ENCODE peak calls at places on chromosomes 4 and X, in five cellular contexts. W, Q, E, Z and D are unnamed samples.

GRCh38 chr4:140756292-140757219 is at the start of gene TBC1D9:
- DNase-seq in W (peak), Q (peak), Z (peak), E (peak), D (peak)

GRCh38 chr4:155119006-155119405 is 89.4 kb upstream of the NPY2R start:
- DNase-seq in Q (no peak), Z (no peak), E (no peak), W (no peak), D (no peak)

GRCh38 chr4:138919094-138919936 is 96.3 kb upstream of the NOCT start:
- DNase-seq in W (peak), Q (peak), Z (peak), E (peak), D (no peak)

GRCh38 chr4:82801910-82802521 is 3.4 kb upstream of the SCD5 start:
- DNase-seq in W (no peak), E (no peak), Q (no peak), Z (peak), D (no peak)

GRCh38 chr4:73608677-73609594 is 11.3 kb downstream of the RASSF6 start:
- DNase-seq in Z (no peak), W (no peak), E (no peak), Q (no peak), D (no peak)

GRCh38 chr4:127140306-127140705 is 492.5 kb upstream of the INTU start:
- DNase-seq in E (no peak), Z (peak), Q (no peak), W (no peak), D (no peak)

GRCh38 chr4:103075894-103076776 is at the start of gene SLC9B2:
- DNase-seq in Z (peak), W (peak), E (peak), Q (peak), D (peak)

GRCh38 chr4:52317361-52317879 is 266.3 kb downstream of the SPATA18 start:
- DNase-seq in W (no peak), E (no peak), Q (no peak), Z (no peak), D (no peak)

GRCh38 chr4:109589119-109589518 is 29.1 kb downstream of the MCUB start:
- DNase-seq in Q (no peak), W (no peak), E (no peak), Z (no peak), D (no peak)

GRCh38 chr4:123352240-123352945 is 44.2 kb upstream of the SPRY1 start:
- DNase-seq in W (no peak), E (no peak), Z (peak), Q (no peak), D (peak)

GRCh38 chrX:130555341-130555740 is 153.6 kb downstream of the RBMX2 start:
- DNase-seq in Q (no peak), W (no peak), E (no peak), Z (no peak), D (no peak)

GRCh38 chrX:150038977-150039599 is 100.8 kb upstream of the EOLA2 start:
- DNase-seq in E (no peak), Z (peak), W (no peak), Q (no peak), D (no peak)

GRCh38 chr4:1011022-1011694 is at the start of gene FGFRL1:
- DNase-seq in W (peak), E (peak), Q (peak), Z (peak), D (no peak)

GRCh38 chr4:17851921-17852320 is 41.1 kb downstream of the NCAPG start:
- DNase-seq in Z (no peak), W (no peak), Q (no peak), E (no peak), D (no peak)

GRCh38 chr4:179671609-179672008 is 2229.4 kb upstream of the AGA start:
- DNase-seq in W (no peak), Z (no peak), E (no peak), Q (no peak), D (no peak)

GRCh38 chr4:16752150-16752549 is 146.3 kb downstream of the LDB2 start:
- DNase-seq in E (no peak), Z (no peak), W (no peak), Q (no peak), D (no peak)

GRCh38 chr4:10164877-10165283 is 48.3 kb upstream of the WDR1 start:
- DNase-seq in W (peak), Z (no peak), E (no peak), Q (no peak), D (no peak)

GRCh38 chrX:119647552-119648420 is 41.6 kb upstream of the NKRF start:
- DNase-seq in Q (no peak), W (no peak), E (no peak), Z (no peak), D (no peak)

GRCh38 chr4:17758459-17758858 is 23.0 kb downstream of the FAM184B start:
- DNase-seq in Q (no peak), W (no peak), Z (no peak), E (no peak), D (no peak)

GRCh38 chr4:185734214-185734613 is 77.8 kb downstream of the SORBS2 start:
- DNase-seq in E (no peak), Q (no peak), W (no peak), Z (no peak), D (no peak)

GRCh38 chrX:43882294-43882681 is at the start of gene MAOB:
- DNase-seq in W (peak), E (no peak), Z (no peak), Q (peak), D (no peak)

GRCh38 chrX:10486373-10486772 is 134.0 kb downstream of the MID1 start:
- DNase-seq in W (no peak), E (no peak), Z (peak), Q (no peak), D (no peak)

GRCh38 chrX:104112326-104112951 is at the start of gene ZCCHC18:
- DNase-seq in Z (peak), W (peak), Q (peak), E (peak), D (no peak)

GRCh38 chr4:4406455-4407298 is 19.8 kb downstream of the NSG1 start:
- DNase-seq in E (no peak), W (no peak), Z (no peak), Q (peak), D (no peak)

GRCh38 chrX:109920868-109921267 is 82.0 kb upstream of the TMEM164 start:
- DNase-seq in W (no peak), Z (no peak), Q (no peak), E (no peak), D (no peak)
- TF ChIP-seq CTCF in W (no peak), Z (no peak), Q (no peak), E (no peak), D (no peak)

GRCh38 chr4:8307126-8307525 is 37.6 kb downstream of the HTRA3 start:
- DNase-seq in E (no peak), W (no peak), Z (no peak), Q (no peak), D (no peak)

GRCh38 chr4:8304827-8305695 is 35.5 kb downstream of the HTRA3 start:
- DNase-seq in E (no peak), Q (peak), Z (no peak), W (no peak), D (no peak)

GRCh38 chr4:8306511-8307021 is 37.0 kb downstream of the HTRA3 start:
- DNase-seq in W (no peak), E (no peak), Z (no peak), Q (peak), D (no peak)

GRCh38 chr4:8307714-8308113 is 38.2 kb downstream of the HTRA3 start:
- DNase-seq in E (no peak), Q (no peak), W (no peak), Z (no peak), D (no peak)

DNA sequence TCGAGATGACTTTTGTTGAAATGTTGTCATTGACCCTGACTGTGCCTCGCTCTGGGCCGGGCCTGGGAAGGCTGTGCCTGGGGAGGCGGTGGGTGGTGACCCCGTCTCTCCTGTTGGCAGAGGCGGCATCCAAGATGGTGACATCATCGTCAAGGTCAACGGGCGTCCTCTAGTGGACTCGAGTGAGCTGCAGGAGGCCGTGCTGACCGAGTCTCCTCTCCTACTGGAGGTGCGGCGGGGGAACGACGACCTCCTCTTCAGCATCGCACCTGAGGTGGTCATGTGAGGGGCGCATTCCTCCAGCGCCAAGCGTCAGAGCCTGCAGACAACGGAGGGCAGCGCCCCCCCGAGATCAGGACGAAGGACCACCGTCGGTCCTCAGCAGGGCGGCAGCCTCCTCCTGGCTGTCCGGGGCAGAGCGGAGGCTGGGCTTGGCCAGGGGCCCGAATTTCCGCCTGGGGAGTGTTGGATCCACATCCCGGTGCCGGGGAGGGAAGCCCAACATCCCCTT is 36.4 kb downstream of the HTRA3 start:
- DNase-seq in Q (peak), W (peak), E (no peak), Z (no peak), D (no peak)
- TF ChIP-seq CTCF in Q (peak), W (no peak), E (no peak), Z (no peak), D (no peak)

GRCh38 chr4:48779095-48779997 is 733 bp downstream of the FRYL start:
- DNase-seq in Z (peak), W (peak), E (peak), Q (peak), D (peak)
- TF ChIP-seq CTCF in Z (no peak), W (no peak), E (peak), Q (peak), D (no peak)

GRCh38 chr4:86898562-86898961 is 6.3 kb upstream of the C4orf36 start:
- DNase-seq in E (no peak), Q (no peak), W (peak), Z (no peak), D (no peak)
- TF ChIP-seq CTCF in E (peak), Q (no peak), W (peak), Z (no peak), D (peak)

DNA sequence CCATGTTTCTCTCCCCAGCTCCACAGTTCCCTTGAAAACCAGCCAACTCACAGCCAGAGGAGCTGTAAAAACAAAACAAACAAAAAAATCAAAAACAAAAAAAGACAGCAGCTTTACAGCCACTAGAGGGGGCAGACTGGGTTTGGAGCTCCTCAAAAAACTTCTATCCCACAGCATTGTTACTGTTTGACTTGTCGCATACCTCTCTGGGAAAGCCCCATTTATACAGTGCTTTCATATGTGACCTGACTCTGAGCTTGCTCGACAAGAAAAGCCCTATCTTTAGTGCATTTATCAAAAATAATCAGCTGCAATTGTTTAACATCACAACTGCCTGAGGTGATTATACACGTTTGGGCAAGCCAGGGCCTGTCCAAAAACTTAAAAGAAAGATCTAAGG is 21.6 kb downstream of the TSPAN6 start:
- DNase-seq in Z (peak), Q (no peak), E (no peak), W (peak), D (no peak)
- TF ChIP-seq CTCF in Z (peak), Q (peak), E (peak), W (peak), D (peak)